ENCODE peak calls at places on chromosomes 11 and 22, in six cellular contexts. R is A549, T is mesendoderm, X is IMR-90, C is cardiac fibroblast, U is Karpas-422. F is an unnamed sample.

GRCh38 chr11:124174001-124174400 is 9.1 kb upstream of the OR10D3 start:
- DNase-seq in R (peak), T (peak), X (peak), C (peak), U (no peak), F (no peak)

GRCh38 chr22:27919943-27920755 is 1.1 kb upstream of the PITPNB start:
- DNase-seq in R (peak), T (peak), X (peak), C (peak), U (no peak), F (no peak)

GRCh38 chr22:46041642-46042041 is 64.7 kb upstream of the WNT7B start:
- DNase-seq in R (no peak), T (no peak), X (no peak), C (no peak), U (no peak), F (peak)

GRCh38 chr22:46150615-46151423 is 493 bp downstream of the PPARA start:
- DNase-seq in R (peak), T (no peak), X (no peak), C (no peak), U (peak), F (peak)

GRCh38 chr11:134725939-134726639 is 314.0 kb upstream of the B3GAT1 start:
- DNase-seq in R (peak), T (peak), X (no peak), C (no peak), U (no peak), F (peak)

GRCh38 chr11:86370922-86371614 is 3.6 kb upstream of the CCDC81 start:
- DNase-seq in R (no peak), T (peak), X (peak), C (peak), U (no peak), F (no peak)

GRCh38 chr11:47914743-47915142 is 65.6 kb upstream of the PTPRJ start:
- DNase-seq in R (no peak), T (no peak), X (no peak), C (no peak), U (peak), F (no peak)

GRCh38 chr11:1059759-1060158 is 14.9 kb upstream of the MUC2 start:
- DNase-seq in R (no peak), T (peak), X (no peak), C (no peak), U (no peak), F (no peak)

GRCh38 chr11:27464155-27464759 is 8.3 kb downstream of the LGR4 start:
- DNase-seq in R (no peak), T (peak), X (peak), C (peak), U (no peak), F (no peak)

GRCh38 chr11:57406337-57406904 is 16.0 kb upstream of the PRG2 start:
- DNase-seq in R (no peak), T (no peak), X (peak), C (peak), U (peak), F (no peak)

GRCh38 chr11:208917-209260 is 1.4 kb downstream of the RIC8A start:
- DNase-seq in R (peak), T (no peak), X (no peak), C (no peak), U (no peak), F (no peak)

GRCh38 chr22:36981247-36981775 is 37.9 kb downstream of the TST start:
- DNase-seq in R (no peak), T (no peak), X (no peak), C (no peak), U (no peak), F (no peak)

GRCh38 chr22:37735054-37735453 is 38.2 kb downstream of the TRIOBP start:
- DNase-seq in R (peak), T (peak), X (no peak), C (peak), U (no peak), F (no peak)

GRCh38 chr11:72818971-72819370 is 4.8 kb downstream of the ATG16L2 start:
- DNase-seq in R (no peak), T (no peak), X (peak), C (no peak), U (no peak), F (no peak)

GRCh38 chr22:38069372-38070249 is 12.4 kb downstream of the PICK1 start:
- DNase-seq in R (no peak), T (no peak), X (peak), C (peak), U (no peak), F (peak)

GRCh38 chr11:70491696-70492472 is 93.6 kb downstream of the CTTN start:
- DNase-seq in R (no peak), T (no peak), X (no peak), C (no peak), U (no peak), F (peak)

GRCh38 chr11:60349990-60350389 is 22.9 kb downstream of the MS4A6E start:
- DNase-seq in R (no peak), T (no peak), X (no peak), C (no peak), U (no peak), F (no peak)

GRCh38 chr11:121487191-121487590 is 34.4 kb upstream of the SORL1-AS1 start:
- DNase-seq in R (no peak), T (no peak), X (no peak), C (no peak), U (no peak), F (no peak)

GRCh38 chr11:79461144-79461543 is 20.3 kb upstream of the TENM4 start:
- DNase-seq in R (no peak), T (peak), X (peak), C (peak), U (peak), F (peak)

GRCh38 chr11:112082729-112083128 is 3.8 kb downstream of the TIMM8B start:
- DNase-seq in R (no peak), T (no peak), X (peak), C (peak), U (no peak), F (no peak)

GRCh38 chr11:46916669-46917108 is 1.7 kb downstream of the LRP4 start:
- DNase-seq in R (peak), T (peak), X (peak), C (peak), U (no peak), F (peak)

GRCh38 chr22:44381761-44382454 is 69.2 kb upstream of the SHISAL1 start:
- DNase-seq in R (no peak), T (no peak), X (no peak), C (no peak), U (no peak), F (no peak)

GRCh38 chr11:131111775-131112174 is 195.5 kb upstream of the SNX19 start:
- DNase-seq in R (no peak), T (no peak), X (no peak), C (no peak), U (no peak), F (no peak)

GRCh38 chr11:47573321-47573720 is 5.4 kb downstream of the KBTBD4 start:
- DNase-seq in R (no peak), T (no peak), X (no peak), C (no peak), U (no peak), F (no peak)

GRCh38 chr11:12453243-12453642 is 75.9 kb downstream of the PARVA start:
- DNase-seq in R (no peak), T (no peak), X (no peak), C (no peak), U (no peak), F (no peak)

GRCh38 chr22:41833369-41834004 is 582 bp downstream of the SREBF2 start:
- DNase-seq in R (no peak), T (no peak), X (no peak), C (peak), U (peak), F (peak)

GRCh38 chr11:44203270-44204043 is 106.5 kb downstream of the ALX4 start:
- DNase-seq in R (no peak), T (no peak), X (no peak), C (no peak), U (no peak), F (no peak)

GRCh38 chr22:25165785-25166184 is 33.9 kb upstream of the CRYBB3 start:
- DNase-seq in R (no peak), T (no peak), X (no peak), C (no peak), U (no peak), F (no peak)

GRCh38 chr11:125941606-125942275 is 4.1 kb upstream of the VSIG10L2 start:
- DNase-seq in R (peak), T (peak), X (peak), C (peak), U (peak), F (peak)

GRCh38 chr22:26168199-26168915 is 905 bp upstream of the SEZ6L start:
- DNase-seq in R (no peak), T (peak), X (no peak), C (no peak), U (no peak), F (no peak)

GRCh38 chr11:131536159-131536558 is 165.7 kb downstream of the NTM start:
- DNase-seq in R (no peak), T (no peak), X (no peak), C (no peak), U (no peak), F (no peak)

GRCh38 chr11:22830082-22830414 is 447 bp upstream of the SVIP start:
- DNase-seq in R (no peak), T (no peak), X (no peak), C (no peak), U (no peak), F (no peak)
- H3K4me3 ChIP-seq in R (peak), T (no peak), X (peak), C (peak), U (no peak), F (peak)

GRCh38 chr11:69008774-69009440 is 4.1 kb downstream of the MRGPRF start:
- DNase-seq in R (peak), T (peak), X (peak), C (peak), U (no peak), F (no peak)

GRCh38 chr11:69010964-69011623 is 2.0 kb downstream of the MRGPRF start:
- DNase-seq in R (no peak), T (peak), X (peak), C (peak), U (peak), F (peak)

GRCh38 chr11:69009441-69010211 is 3.4 kb downstream of the MRGPRF start:
- DNase-seq in R (no peak), T (no peak), X (no peak), C (no peak), U (no peak), F (peak)

GRCh38 chr11:69011624-69012091 is 1.4 kb downstream of the MRGPRF start:
- DNase-seq in R (no peak), T (no peak), X (no peak), C (no peak), U (no peak), F (no peak)

DNA sequence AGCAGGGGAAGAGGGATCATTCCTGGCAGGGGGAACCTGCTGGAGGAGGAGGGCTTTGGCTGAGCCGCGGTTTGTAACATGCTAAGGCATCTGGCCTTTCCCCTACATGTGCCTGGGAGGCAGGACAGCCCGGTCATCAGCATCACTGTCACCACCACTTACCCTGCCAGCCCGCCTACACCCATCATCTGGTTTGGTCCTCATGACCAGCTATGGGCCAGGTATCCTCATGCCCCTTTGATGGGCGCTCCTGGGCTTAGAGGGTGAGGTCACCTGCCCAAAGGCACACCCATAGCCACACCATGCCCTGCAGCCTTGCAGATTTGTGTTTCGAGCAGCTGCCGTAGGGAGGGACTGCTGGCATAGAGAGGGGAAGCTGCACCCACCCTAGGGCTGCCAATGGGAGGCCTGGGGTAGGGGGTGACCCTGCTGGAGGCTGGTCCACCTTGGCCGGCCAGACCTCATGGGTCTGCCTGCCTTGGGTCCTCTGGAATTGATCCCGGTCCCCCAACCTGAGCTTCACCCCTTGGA is 2.6 kb downstream of the MRGPRF start:
- DNase-seq in R (no peak), T (no peak), X (peak), C (no peak), U (no peak), F (no peak)
- H3K4me3 ChIP-seq in R (no peak), T (no peak), X (peak), C (peak), U (peak), F (peak)

DNA sequence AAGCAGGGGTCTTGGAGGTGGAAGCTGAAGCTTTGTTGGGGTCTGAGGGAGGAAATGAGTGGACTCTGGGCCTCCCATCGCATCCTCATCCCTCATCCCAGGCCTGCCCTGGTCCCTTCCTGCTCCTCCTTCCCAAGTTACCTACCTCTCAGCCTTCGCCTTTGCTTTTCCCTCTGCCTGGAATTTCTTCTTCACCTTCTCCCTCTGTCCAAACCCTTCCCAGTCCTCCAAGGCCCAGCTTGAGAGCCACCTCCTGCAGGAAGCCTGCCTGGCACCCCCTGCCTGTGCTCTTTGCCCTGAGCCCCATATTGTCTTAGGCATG is 2.1 kb upstream of the NUDT8 start:
- DNase-seq in R (no peak), T (no peak), X (no peak), C (no peak), U (no peak), F (no peak)
- H3K4me3 ChIP-seq in R (no peak), T (no peak), X (no peak), C (no peak), U (no peak), F (no peak)

GRCh38 chr11:68828957-68829356 is 12.8 kb downstream of the CPT1A start:
- DNase-seq in R (no peak), T (no peak), X (no peak), C (no peak), U (no peak), F (no peak)

GRCh38 chr11:68825603-68826002 is 16.1 kb downstream of the CPT1A start:
- DNase-seq in R (no peak), T (peak), X (no peak), C (peak), U (no peak), F (no peak)

GRCh38 chr11:68827733-68828132 is 14.0 kb downstream of the CPT1A start:
- DNase-seq in R (no peak), T (no peak), X (no peak), C (no peak), U (no peak), F (no peak)

GRCh38 chr11:68826726-68827125 is 15.0 kb downstream of the CPT1A start:
- DNase-seq in R (no peak), T (no peak), X (no peak), C (no peak), U (no peak), F (no peak)

GRCh38 chr11:68828155-68828931 is 13.4 kb downstream of the CPT1A start:
- DNase-seq in R (no peak), T (no peak), X (no peak), C (no peak), U (no peak), F (no peak)
- H3K4me3 ChIP-seq in R (no peak), T (no peak), X (no peak), C (no peak), U (no peak), F (no peak)

DNA sequence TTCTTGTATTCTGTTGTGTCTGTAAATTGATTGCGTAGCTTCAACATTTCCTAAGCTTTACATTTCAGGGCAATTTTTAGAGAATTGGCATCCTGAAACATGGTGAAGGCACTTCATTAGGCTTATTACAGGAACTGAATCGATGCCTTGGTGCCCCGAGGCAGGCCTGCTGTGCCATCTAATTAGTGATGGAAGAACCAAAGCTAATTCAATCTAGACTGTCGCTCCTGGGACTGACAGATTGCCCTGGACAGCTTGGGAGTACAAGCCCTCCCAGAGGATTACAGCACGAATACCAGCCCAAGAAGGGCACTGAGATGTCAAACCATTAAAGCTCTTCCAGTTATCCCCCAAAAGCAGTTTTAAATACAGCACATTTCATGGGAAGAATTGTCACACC is 243.2 kb upstream of the ZC3H12C start:
- DNase-seq in R (no peak), T (no peak), X (no peak), C (no peak), U (no peak), F (no peak)
- H3K4me3 ChIP-seq in R (no peak), T (no peak), X (no peak), C (no peak), U (no peak), F (no peak)

DNA sequence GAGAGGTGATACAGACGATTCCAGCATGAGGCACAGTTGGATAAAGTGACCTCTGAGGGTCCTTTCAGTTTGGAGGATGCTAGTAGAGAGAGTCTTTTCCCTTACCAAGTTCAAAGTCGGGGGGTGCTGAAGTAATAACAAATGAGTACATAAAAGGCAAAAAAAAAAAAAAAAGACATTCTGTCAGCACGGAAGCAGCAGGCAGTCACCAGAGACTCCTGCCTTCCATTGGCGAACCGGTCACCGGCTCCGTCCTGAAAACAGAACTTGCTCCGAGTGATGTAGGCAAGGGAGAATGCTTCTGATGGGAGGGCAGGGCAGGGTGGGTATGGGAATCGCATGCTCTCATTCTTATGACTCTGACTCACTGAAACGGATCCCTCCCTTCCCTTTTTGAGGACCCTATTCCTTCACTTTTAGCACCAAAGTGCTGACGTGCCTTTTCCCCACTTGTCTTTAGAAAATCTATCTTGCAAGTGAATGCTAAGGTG is 65.9 kb downstream of the PRR5L start:
- DNase-seq in R (no peak), T (peak), X (peak), C (peak), U (no peak), F (no peak)
- H3K4me3 ChIP-seq in R (peak), T (no peak), X (peak), C (peak), U (no peak), F (peak)

DNA sequence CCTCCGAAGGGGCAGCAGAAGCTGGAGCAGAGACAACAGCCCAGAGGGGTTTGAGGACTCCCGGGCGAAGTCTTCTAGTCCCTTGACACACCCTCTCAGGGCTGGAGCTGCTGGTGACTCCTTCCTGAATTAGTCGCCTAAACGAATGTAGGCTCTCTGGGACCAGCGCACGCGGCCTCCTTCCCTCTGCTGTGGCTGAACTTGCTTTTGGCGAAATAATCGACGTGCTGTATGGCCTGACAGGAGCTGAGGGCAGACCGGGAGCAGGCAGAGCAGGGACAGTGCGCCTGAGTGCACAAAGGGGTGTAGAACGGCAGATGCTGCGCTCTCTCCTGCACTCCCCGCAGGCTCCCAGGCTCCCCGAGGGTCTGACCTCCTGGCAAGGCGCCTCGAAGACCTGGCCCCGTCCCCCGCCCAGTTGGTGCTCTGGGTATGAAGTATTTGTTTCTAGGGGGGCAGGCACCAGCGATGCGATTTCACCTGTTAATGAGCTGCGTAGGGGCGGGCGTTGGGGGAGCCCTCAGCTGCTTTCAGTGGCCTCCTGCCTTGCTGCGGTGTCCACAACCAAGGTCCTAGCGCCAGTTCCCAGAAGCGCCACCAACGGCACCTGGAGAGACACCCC is 5.3 kb downstream of the SLC17A6 start:
- DNase-seq in R (no peak), T (peak), X (no peak), C (no peak), U (no peak), F (no peak)
- H3K4me3 ChIP-seq in R (no peak), T (peak), X (no peak), C (no peak), U (no peak), F (no peak)

DNA sequence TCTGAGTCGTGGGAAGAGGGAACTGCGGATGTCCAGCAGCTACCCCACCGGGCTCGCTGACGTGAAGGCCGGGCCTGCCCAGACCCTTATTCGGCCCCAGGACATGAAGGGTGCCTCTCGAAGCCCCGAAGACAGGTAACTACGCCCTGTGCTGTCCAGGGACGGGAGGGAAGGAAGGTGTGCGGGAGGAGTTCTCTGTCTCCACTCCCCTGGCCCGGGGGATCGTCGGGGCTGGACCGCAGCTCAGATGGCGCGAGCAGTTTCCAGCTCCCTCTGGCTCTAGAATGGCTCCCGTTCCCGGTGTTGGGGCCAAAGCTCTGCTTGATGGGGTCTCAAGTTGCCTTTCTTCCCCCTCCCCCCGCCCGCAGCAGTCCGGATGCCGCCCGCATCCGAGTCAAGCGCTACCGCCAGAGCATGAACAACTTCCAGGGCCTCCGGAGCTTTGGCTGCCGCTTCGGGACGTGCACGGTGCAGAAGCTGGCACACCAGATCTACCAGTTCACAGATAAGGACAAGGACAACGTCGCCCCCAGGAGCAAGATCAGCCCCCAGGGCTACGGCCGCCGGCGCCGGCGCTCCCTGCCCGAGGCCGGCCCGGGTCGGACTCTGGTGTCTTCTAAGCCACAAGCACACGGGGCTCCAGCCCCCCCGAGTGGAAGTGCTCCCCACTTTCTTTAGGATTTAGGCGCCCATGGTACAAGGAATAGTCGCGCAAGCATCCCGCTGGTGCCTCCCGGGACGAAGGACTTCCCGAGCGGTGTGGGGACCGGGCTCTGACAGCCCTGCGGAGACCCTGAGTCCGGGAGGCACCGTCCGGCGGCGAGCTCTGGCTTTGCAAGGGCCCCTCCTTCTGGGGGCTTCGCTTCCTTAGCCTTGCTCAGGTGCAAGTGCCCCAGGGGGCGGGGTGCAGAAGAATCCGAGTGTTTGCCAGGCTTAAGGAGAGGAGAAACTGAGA is 1.4 kb downstream of the ADM start:
- DNase-seq in R (peak), T (peak), X (peak), C (peak), U (no peak), F (no peak)
- H3K4me3 ChIP-seq in R (peak), T (peak), X (peak), C (peak), U (no peak), F (peak)